ENCODE peak calls at places on chromosomes 13 and 19, in nine cellular contexts. J is Peyer's patch, K is hepatocyte, H is brain microvascular endothelial cell, W is OCI-LY7, D is GM23338, L is left ventricle myocardium inferior, S is WERI-Rb-1, A is cardiac muscle cell. N is an unnamed sample.

GRCh38 chr13:27476943-27477681 is 26.7 kb upstream of the MTIF3 start:
- DNase-seq in S (no peak), D (no peak), W (peak; percentile 25), H (peak; percentile 29), A (peak; percentile 16), K (peak; percentile 74), L (no peak), J (no peak), N (no peak)

GRCh38 chr19:35027851-35028599 is 2.2 kb upstream of the SCN1B start:
- DNase-seq in D (peak; percentile 28), A (peak; percentile 48), K (no peak), S (no peak), L (no peak), J (no peak), H (peak; percentile 29), W (no peak), N (peak; percentile 68)

GRCh38 chr13:45374917-45375316 is 33.9 kb upstream of the TPT1 start:
- DNase-seq in H (peak; percentile 27), L (no peak), A (no peak), K (no peak), D (no peak), J (no peak), S (no peak), W (no peak), N (no peak)

GRCh38 chr13:69856331-69856730 is 251.3 kb upstream of the ATXN8OS start:
- DNase-seq in S (no peak), D (peak; percentile 83), A (no peak), L (no peak), H (no peak), W (no peak), K (peak; percentile 46), J (no peak), N (peak; percentile 50)

GRCh38 chr19:30444686-30445232 is 72.6 kb downstream of the ZNF536 start:
- DNase-seq in W (no peak), H (no peak), K (no peak), A (no peak), D (no peak), J (no peak), S (no peak), L (no peak), N (no peak)

GRCh38 chr13:28822801-28823200 is 2.7 kb downstream of the MTUS2 start:
- DNase-seq in A (no peak), S (no peak), L (no peak), J (no peak), D (no peak), W (no peak), H (no peak), K (no peak), N (no peak)

GRCh38 chr19:18543814-18544475 is 572 bp upstream of the FKBP8 start:
- DNase-seq in A (peak; percentile 72), L (no peak), S (peak; percentile 57), K (peak; percentile 85), W (peak; percentile 92), D (peak; percentile 90), J (peak; percentile 75), H (peak; percentile 62), N (peak; percentile 84)

GRCh38 chr13:45167611-45168554 is 33.0 kb downstream of the KCTD4 start:
- DNase-seq in W (no peak), S (no peak), J (no peak), A (peak; percentile 13), H (no peak), L (peak; percentile 37), D (no peak), K (peak; percentile 38), N (no peak)

GRCh38 chr13:67277581-67277980 is 47.4 kb upstream of the PCDH9 start:
- DNase-seq in H (no peak), W (no peak), L (no peak), J (no peak), D (no peak), S (no peak), K (no peak), A (no peak), N (no peak)

GRCh38 chr19:18659281-18660050 is 22.6 kb downstream of the KLHL26 start:
- DNase-seq in H (no peak), S (no peak), J (no peak), K (no peak), D (no peak), L (peak; percentile 61), A (peak; percentile 45), W (no peak), N (peak; percentile 42)

GRCh38 chr13:65600702-65601101 is 1629.4 kb downstream of the PCDH9 start:
- DNase-seq in A (peak; percentile 41), W (no peak), K (no peak), S (no peak), D (no peak), H (peak; percentile 6), J (no peak), L (no peak), N (no peak)

GRCh38 chr19:49749771-49750170 is 13.3 kb downstream of the TSKS start:
- DNase-seq in A (no peak), S (no peak), H (no peak), W (no peak), J (no peak), L (no peak), K (no peak), D (no peak), N (no peak)

GRCh38 chr13:97125810-97126738 is 96.1 kb upstream of the MBNL2 start:
- DNase-seq in W (no peak), H (no peak), D (no peak), L (peak; percentile 23), S (peak; percentile 48), J (no peak), K (peak; percentile 64), A (peak; percentile 54), N (no peak)

GRCh38 chr13:71645467-71645866 is 221.5 kb downstream of the DACH1 start:
- DNase-seq in H (no peak), J (no peak), K (no peak), A (no peak), D (no peak), S (no peak), L (no peak), W (no peak), N (no peak)

DNA sequence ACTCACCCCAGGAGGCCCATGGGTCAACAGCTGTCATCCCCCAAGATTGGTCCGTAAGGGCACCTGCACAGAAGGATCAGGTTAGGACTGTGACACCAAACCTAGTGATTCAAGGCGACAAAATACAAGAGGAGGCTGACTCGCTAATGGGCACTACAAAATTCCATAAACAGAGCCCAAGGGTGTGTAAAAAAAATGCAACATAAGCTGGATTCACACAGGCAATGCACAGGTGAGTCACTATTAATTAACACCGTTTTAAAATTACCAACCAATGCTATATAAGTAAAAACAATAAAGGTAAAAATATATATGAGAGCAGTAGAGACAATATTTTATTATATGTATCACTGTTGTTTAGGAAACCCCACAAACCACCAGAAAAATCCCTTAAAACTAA is 1.9 kb downstream of the ZNF606 start:
- DNase-seq in L (no peak), K (no peak), J (no peak), S (no peak), D (no peak), A (no peak), H (no peak), W (no peak), N (no peak)
- H3K36me3 ChIP-seq in L (peaks cover 78% of the 10 kb centered on the region), K (peaks cover 43% of the 10 kb centered on the region), J (peaks cover 50% of the 10 kb centered on the region), S (peaks cover 81% of the 10 kb centered on the region), D (peaks cover 27% of the 10 kb centered on the region), A (peaks cover 25% of the 10 kb centered on the region), H (peaks cover 34% of the 10 kb centered on the region), W (peaks cover 9% of the 10 kb centered on the region), N (peaks cover 79% of the 10 kb centered on the region)

GRCh38 chr19:17406039-17406886 is 833 bp upstream of the BST2 start:
- DNase-seq in D (no peak), W (no peak), J (no peak), H (peak; percentile 44), S (no peak), L (no peak), A (peak; percentile 52), K (no peak), N (no peak)
- H3K4me3 ChIP-seq in D (no peak overlapping the region), W (peak overlapping the region; percentile 90), J (peak overlapping the region; percentile 56), H (no peak overlapping the region), S (no peak overlapping the region), L (peak overlapping the region; percentile 71), A (no peak overlapping the region), K (no peak overlapping the region), N (peak overlapping the region; percentile 98)

GRCh38 chr13:52447815-52448552 is 2.5 kb downstream of the VPS36 start:
- DNase-seq in W (no peak), J (no peak), S (no peak), A (no peak), H (no peak), D (peak; percentile 10), L (no peak), K (no peak), N (no peak)

GRCh38 chr13:52450012-52450792 is at the start of gene VPS36:
- DNase-seq in D (peak; percentile 97), W (peak; percentile 95), L (peak; percentile 97), S (peak; percentile 85), K (peak; percentile 99), H (peak; percentile 86), J (peak; percentile 98), A (peak; percentile 97), N (peak; percentile 98)

GRCh38 chr13:52450793-52451116 is 321 bp upstream of the VPS36 start:
- DNase-seq in W (no peak), J (no peak), D (no peak), A (no peak), K (no peak), H (no peak), L (no peak), S (no peak), N (no peak)

GRCh38 chr13:52447354-52447753 is 3.1 kb downstream of the VPS36 start:
- DNase-seq in D (no peak), L (no peak), W (no peak), A (no peak), K (no peak), J (no peak), H (no peak), S (no peak), N (no peak)

GRCh38 chr13:52449323-52450011 is 967 bp downstream of the VPS36 start:
- DNase-seq in A (no peak), D (no peak), W (peak; percentile 14), J (no peak), L (no peak), S (no peak), K (no peak), H (no peak), N (no peak)
- H3K36me3 ChIP-seq in A (no peaks in the 10 kb centered on the region), D (no peaks in the 10 kb centered on the region), W (no peaks in the 10 kb centered on the region), J (no peaks in the 10 kb centered on the region), L (peaks cover 12% of the 10 kb centered on the region), S (no peaks in the 10 kb centered on the region), K (no peaks in the 10 kb centered on the region), H (no peaks in the 10 kb centered on the region), N (peaks cover 16% of the 10 kb centered on the region)

GRCh38 chr19:46018729-46019251 is 4.1 kb downstream of the PGLYRP1 start:
- DNase-seq in L (no peak), H (no peak), D (no peak), J (no peak), A (no peak), K (no peak), W (no peak), S (no peak), N (no peak)

GRCh38 chr19:46017874-46018675 is 4.8 kb downstream of the PGLYRP1 start:
- DNase-seq in J (no peak), K (no peak), W (no peak), L (no peak), H (no peak), S (no peak), D (no peak), A (no peak), N (no peak)

GRCh38 chr19:46016426-46017094 is 6.3 kb downstream of the PGLYRP1 start:
- DNase-seq in D (peak; percentile 94), K (peak; percentile 94), W (peak; percentile 59), L (peak; percentile 83), J (peak; percentile 91), H (peak; percentile 52), S (peak; percentile 79), A (peak; percentile 83), N (peak; percentile 96)

GRCh38 chr19:46015961-46016425 is 6.9 kb downstream of the PGLYRP1 start:
- DNase-seq in J (no peak), W (no peak), A (no peak), H (no peak), D (peak; percentile 56), L (no peak), S (no peak), K (no peak), N (peak; percentile 70)

GRCh38 chr19:46017095-46017429 is 5.8 kb downstream of the PGLYRP1 start:
- DNase-seq in J (no peak), S (no peak), L (no peak), D (no peak), H (no peak), W (no peak), K (no peak), A (no peak), N (no peak)
- H3K4me3 ChIP-seq in J (no peak overlapping the region), S (no peak overlapping the region), L (peak overlapping the region; percentile 75), D (no peak overlapping the region), H (no peak overlapping the region), W (no peak overlapping the region), K (no peak overlapping the region), A (no peak overlapping the region), N (no peak overlapping the region)

N was measured in endodermal cell.